ENCODE peak calls at places on chromosome 17, in seven cellular contexts. F is GM13977, R is A549, M is choroid plexus epithelial cell, Z is psoas muscle, B is adrenal gland, A is cardiac fibroblast. Q is an unnamed sample.

GRCh38 chr17:76314392-76315227 is 6.5 kb upstream of the QRICH2 start:
- DNase-seq in F (no peak), B (no peak), A (peak), M (peak), Z (no peak), R (no peak), Q (no peak)

GRCh38 chr17:29617481-29618271 is 5.0 kb downstream of the CORO6 start:
- DNase-seq in Z (peak), B (peak), F (peak), A (peak), R (peak), M (peak), Q (peak)

GRCh38 chr17:44967026-44967906 is 837 bp downstream of the C1QL1 start:
- DNase-seq in B (no peak), A (no peak), M (no peak), F (no peak), R (no peak), Z (no peak), Q (no peak)

GRCh38 chr17:67615011-67615561 is 102.7 kb upstream of the NOL11 start:
- DNase-seq in A (peak), M (no peak), B (no peak), F (no peak), R (no peak), Z (peak), Q (no peak)

GRCh38 chr17:62780273-62780672 is 27.8 kb downstream of the MARCHF10 start:
- DNase-seq in R (no peak), M (no peak), Z (peak), F (no peak), B (peak), A (no peak), Q (no peak)

GRCh38 chr17:2101448-2102257 is 46.8 kb downstream of the HIC1 start:
- DNase-seq in B (peak), R (no peak), Z (peak), A (no peak), M (peak), F (no peak), Q (peak)

GRCh38 chr17:41959336-41960095 is 7.1 kb upstream of the CNP start:
- DNase-seq in A (peak), M (peak), F (no peak), Z (no peak), B (no peak), R (peak), Q (no peak)

GRCh38 chr17:61362852-61363600 is 36.6 kb upstream of the TBX2 start:
- DNase-seq in B (no peak), M (no peak), F (no peak), A (no peak), Z (no peak), R (no peak), Q (no peak)

GRCh38 chr17:61387511-61388305 is 11.9 kb upstream of the TBX2 start:
- DNase-seq in R (no peak), F (no peak), B (no peak), Z (peak), M (no peak), A (no peak), Q (no peak)

GRCh38 chr17:6812295-6812694 is 19.2 kb downstream of the TEKT1 start:
- DNase-seq in A (no peak), B (no peak), R (no peak), M (no peak), Z (no peak), F (no peak), Q (no peak)

GRCh38 chr17:9825751-9826150 is at the start of gene GLP2R:
- DNase-seq in M (no peak), R (no peak), A (no peak), B (no peak), Z (no peak), F (no peak), Q (peak)

GRCh38 chr17:301681-302299 is 50.8 kb downstream of the RPH3AL start:
- DNase-seq in A (peak), M (no peak), Z (peak), F (no peak), R (no peak), B (no peak), Q (peak)

GRCh38 chr17:28986714-28987367 is 19.0 kb downstream of the SEZ6 start:
- DNase-seq in B (no peak), Z (no peak), R (no peak), F (no peak), A (no peak), M (no peak), Q (no peak)

GRCh38 chr17:76264425-76264754 is 758 bp upstream of the UBALD2 start:
- DNase-seq in A (no peak), Z (no peak), B (no peak), R (no peak), F (no peak), M (no peak), Q (no peak)

GRCh38 chr17:30021708-30022317 is 80.4 kb downstream of the EFCAB5 start:
- DNase-seq in F (peak), Z (no peak), A (peak), M (peak), R (peak), B (peak), Q (no peak)

GRCh38 chr17:81434079-81434478 is 38.8 kb downstream of the BAHCC1 start:
- DNase-seq in F (no peak), A (no peak), R (no peak), Z (no peak), B (no peak), M (no peak), Q (no peak)

GRCh38 chr17:78314683-78315354 is 45.1 kb downstream of the SOCS3 start:
- DNase-seq in M (no peak), Z (no peak), F (no peak), R (peak), B (no peak), A (no peak), Q (no peak)

GRCh38 chr17:61002316-61002736 is 324.7 kb downstream of the BCAS3 start:
- DNase-seq in B (no peak), R (peak), M (peak), Z (no peak), A (peak), F (no peak), Q (no peak)

GRCh38 chr17:18025596-18026407 is 13.2 kb downstream of the ATPAF2 start:
- DNase-seq in Z (no peak), R (no peak), F (peak), B (no peak), A (peak), M (no peak), Q (no peak)

GRCh38 chr17:59365383-59365981 is 34.0 kb downstream of the YPEL2 start:
- DNase-seq in R (no peak), M (no peak), F (no peak), A (no peak), B (no peak), Z (no peak), Q (no peak)

GRCh38 chr17:15298176-15298575 is 33.0 kb upstream of the PMP22 start:
- DNase-seq in A (peak), B (no peak), Z (no peak), R (no peak), M (peak), F (no peak), Q (no peak)

GRCh38 chr17:81508639-81509047 is 4.0 kb downstream of the ACTG1 start:
- DNase-seq in M (peak), Z (no peak), R (no peak), F (no peak), A (peak), B (no peak), Q (no peak)

GRCh38 chr17:82236142-82236971 is 7.5 kb downstream of the SLC16A3 start:
- DNase-seq in B (peak), A (peak), Z (peak), F (peak), R (peak), M (peak), Q (peak)

GRCh38 chr17:63082273-63082861 is 116.3 kb downstream of the TANC2 start:
- DNase-seq in M (peak), Z (no peak), B (no peak), A (peak), R (no peak), F (peak), Q (no peak)

GRCh38 chr17:54919456-54919855 is 18.8 kb downstream of the TOM1L1 start:
- DNase-seq in Z (no peak), F (no peak), A (no peak), R (no peak), M (no peak), B (no peak), Q (no peak)

DNA sequence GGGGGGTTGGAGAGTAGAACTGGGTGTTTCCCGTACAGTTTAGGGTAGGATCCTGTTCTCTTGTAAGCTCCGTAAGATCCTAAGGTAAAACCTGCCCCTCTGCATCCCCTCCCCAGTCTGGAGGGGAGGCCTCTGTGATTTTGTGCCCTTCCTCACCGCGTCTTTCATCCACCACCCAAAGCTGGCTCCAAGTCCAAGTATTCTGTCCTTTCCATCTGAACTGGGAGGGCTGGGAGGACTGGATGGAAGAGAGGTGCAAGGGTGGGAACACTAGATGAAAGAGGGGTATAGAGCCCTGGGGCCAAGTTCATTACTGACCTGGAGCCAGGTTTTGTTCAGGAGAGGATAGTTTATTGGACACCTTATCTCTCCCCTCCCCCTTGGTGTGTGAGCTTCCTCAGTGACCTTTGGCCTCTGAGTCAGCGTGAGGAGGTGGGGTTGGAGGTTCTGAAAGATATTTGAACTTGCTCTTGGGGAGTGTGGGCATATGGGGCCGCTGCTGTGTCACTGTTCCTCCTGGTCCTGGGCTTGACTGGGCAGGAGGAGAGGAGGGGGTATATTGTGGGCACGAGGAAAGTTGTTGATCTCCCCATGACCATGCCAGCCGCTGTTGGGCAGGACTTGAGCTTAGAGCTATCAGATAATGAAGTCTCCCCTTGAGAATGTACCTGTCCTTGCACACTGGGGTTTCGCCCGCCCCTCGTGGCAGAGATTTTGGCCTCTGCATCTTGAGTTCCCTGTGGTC is 1.6 kb downstream of the LASP1 start:
- DNase-seq in M (peak), Z (peak), F (peak), B (peak), R (peak), A (peak), Q (peak)
- TF ChIP-seq CTCF in M (no peak), Z (no peak), F (peak), B (no peak), R (peak), A (no peak), Q (peak)

GRCh38 chr17:80294653-80295052 is 34.0 kb downstream of the RNF213 start:
- DNase-seq in Z (peak), A (no peak), R (no peak), B (no peak), F (no peak), M (no peak), Q (no peak)

GRCh38 chr17:80291260-80291659 is 30.6 kb downstream of the RNF213 start:
- DNase-seq in B (no peak), A (no peak), Z (peak), R (no peak), F (no peak), M (no peak), Q (no peak)

GRCh38 chr17:80294210-80294609 is 33.6 kb downstream of the RNF213 start:
- DNase-seq in B (no peak), R (no peak), Z (peak), F (no peak), M (no peak), A (no peak), Q (peak)

GRCh38 chr17:80291691-80292487 is 31.2 kb downstream of the RNF213 start:
- DNase-seq in M (no peak), R (no peak), A (no peak), B (no peak), F (no peak), Z (peak), Q (no peak)

GRCh38 chr17:80292557-80292956 is 31.9 kb downstream of the RNF213 start:
- DNase-seq in R (no peak), Z (peak), F (no peak), B (no peak), A (no peak), M (peak), Q (no peak)
- TF ChIP-seq CTCF in R (peak), Z (no peak), F (no peak), B (no peak), A (no peak), M (peak), Q (no peak)

GRCh38 chr17:47717261-47717697 is 15.8 kb upstream of the TBX21 start:
- DNase-seq in F (no peak), A (no peak), M (no peak), R (no peak), B (no peak), Z (no peak), Q (no peak)
- TF ChIP-seq CTCF in F (peak), A (peak), M (peak), R (peak), B (peak), Z (no peak), Q (peak)

GRCh38 chr17:40058865-40059264 is 3.9 kb upstream of the THRA start:
- DNase-seq in F (no peak), Z (no peak), A (no peak), M (no peak), B (no peak), R (no peak), Q (no peak)

GRCh38 chr17:40059729-40060475 is 2.9 kb upstream of the THRA start:
- DNase-seq in B (no peak), Z (no peak), M (no peak), R (no peak), F (no peak), A (no peak), Q (no peak)

GRCh38 chr17:40060887-40061480 is 1.8 kb upstream of the THRA start:
- DNase-seq in M (no peak), R (no peak), Z (no peak), A (no peak), F (no peak), B (no peak), Q (no peak)

GRCh38 chr17:40056379-40057005 is 2.3 kb upstream of the MED24 start:
- DNase-seq in R (no peak), Z (no peak), A (no peak), F (no peak), M (no peak), B (no peak), Q (no peak)

DNA sequence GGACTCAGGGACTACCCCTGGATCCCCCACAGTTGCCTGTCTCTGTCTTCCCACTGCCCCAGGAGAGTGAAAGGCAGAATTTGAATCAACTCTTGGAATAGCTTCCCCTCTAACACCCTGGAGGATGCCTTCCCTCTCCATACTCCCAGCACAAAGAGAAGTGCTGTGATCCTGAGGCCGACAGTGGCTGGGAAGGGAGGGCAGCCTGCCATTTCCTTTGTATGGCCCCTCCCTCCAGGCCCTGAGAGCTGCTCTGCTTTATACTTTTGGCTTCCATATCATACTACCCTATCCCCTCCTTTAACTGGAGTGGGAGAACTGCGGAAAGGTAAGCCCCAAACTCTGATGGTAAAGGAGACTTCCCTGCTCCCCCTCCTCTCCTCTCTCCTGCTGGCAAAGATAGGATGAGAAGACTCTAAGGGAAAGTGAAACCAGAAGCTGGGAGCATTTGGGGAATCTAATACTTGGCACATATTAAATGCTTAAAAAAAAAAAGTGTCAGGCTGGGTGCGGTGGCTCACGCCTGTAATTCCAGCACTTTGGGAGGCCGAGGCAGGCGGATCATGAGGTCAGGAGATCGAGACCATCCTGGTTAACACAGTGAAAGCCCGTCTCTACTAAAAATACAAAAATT is 4.1 kb upstream of the MED24 start:
- DNase-seq in Z (no peak), F (no peak), A (peak), M (peak), B (no peak), R (no peak), Q (no peak)
- TF ChIP-seq CTCF in Z (no peak), F (no peak), A (no peak), M (no peak), B (no peak), R (no peak), Q (no peak)

GRCh38 chr17:47692895-47693666 is 880 bp upstream of the TBKBP1 start:
- DNase-seq in Z (no peak), B (no peak), F (peak), R (no peak), M (no peak), A (no peak), Q (no peak)
- TF ChIP-seq CTCF in Z (no peak), B (no peak), F (no peak), R (no peak), M (no peak), A (no peak), Q (no peak)

GRCh38 chr17:46205975-46206374 is 12.7 kb upstream of the KANSL1 start:
- DNase-seq in Z (no peak), F (no peak), A (no peak), R (no peak), B (no peak), M (no peak), Q (no peak)
- TF ChIP-seq CTCF in Z (no peak), F (no peak), A (no peak), R (no peak), B (no peak), M (no peak), Q (no peak)

DNA sequence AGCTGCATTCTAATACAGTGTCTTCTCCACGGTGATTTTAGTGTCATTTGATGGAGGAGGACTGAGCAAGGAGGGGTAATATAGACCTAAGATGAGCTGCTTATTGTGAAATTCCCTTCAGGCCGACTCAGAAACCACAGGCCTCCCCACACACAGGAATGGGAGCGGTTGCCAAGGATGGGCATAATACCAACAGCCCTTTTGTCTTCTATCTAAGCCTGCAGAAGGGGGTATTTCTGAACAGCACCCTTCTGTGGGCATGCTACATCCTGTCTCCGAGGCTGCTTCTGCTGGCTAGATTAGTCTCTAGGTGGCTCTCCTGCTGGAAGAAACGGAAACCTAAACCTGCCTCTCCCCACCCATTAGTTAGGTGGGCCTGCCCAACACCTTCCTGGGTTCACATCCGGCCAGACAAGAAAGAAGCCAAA is 72.9 kb downstream of the CCDC182 start:
- DNase-seq in R (no peak), B (peak), M (peak), F (no peak), A (no peak), Z (no peak), Q (no peak)
- TF ChIP-seq CTCF in R (no peak), B (peak), M (no peak), F (no peak), A (no peak), Z (no peak), Q (peak)